ENCODE peak calls at places on chromosomes 13 and 19, in six cellular contexts. O, H, P, B, J and A are unnamed samples.

GRCh38 chr13:46142692-46143238 is 37.9 kb upstream of the CPB2 start:
- DNase-seq in O (no peak), H (no peak), P (no peak), B (no peak), J (no peak), A (no peak)

GRCh38 chr13:75050419-75051066 is 431.4 kb downstream of the TBC1D4 start:
- DNase-seq in O (no peak), H (no peak), P (no peak), B (no peak), J (peak), A (no peak)

GRCh38 chr19:3210347-3211017 is 14.0 kb upstream of the CELF5 start:
- DNase-seq in O (peak), H (peak), P (no peak), B (peak), J (peak), A (peak)

GRCh38 chr19:21166436-21166835 is 24.6 kb downstream of the ZNF431 start:
- DNase-seq in O (no peak), H (no peak), P (no peak), B (no peak), J (no peak), A (no peak)

GRCh38 chr13:111322916-111323331 is 2.5 kb downstream of the TEX29 start:
- DNase-seq in O (no peak), H (no peak), P (no peak), B (no peak), J (no peak), A (no peak)

GRCh38 chr19:13995017-13995728 is 10.9 kb downstream of the RFX1 start:
- DNase-seq in O (no peak), H (no peak), P (no peak), B (no peak), J (no peak), A (no peak)

GRCh38 chr13:84702174-84702573 is 819.9 kb upstream of the SLITRK1 start:
- DNase-seq in O (no peak), H (no peak), P (no peak), B (no peak), J (no peak), A (no peak)

GRCh38 chr19:6233051-6233826 is 46.5 kb downstream of the MLLT1 start:
- DNase-seq in O (no peak), H (peak), P (no peak), B (no peak), J (no peak), A (no peak)

GRCh38 chr13:20182231-20182846 is 10.4 kb downstream of the GJB2 start:
- DNase-seq in O (peak), H (no peak), P (no peak), B (no peak), J (peak), A (no peak)

GRCh38 chr19:29789007-29789406 is 22.8 kb upstream of the CCNE1 start:
- DNase-seq in O (no peak), H (no peak), P (no peak), B (no peak), J (no peak), A (no peak)

GRCh38 chr13:102707465-102707864 is 12.6 kb upstream of the METTL21C start:
- DNase-seq in O (no peak), H (no peak), P (no peak), B (no peak), J (peak), A (no peak)

GRCh38 chr13:20911037-20911436 is 8.5 kb upstream of the XPO4 start:
- DNase-seq in O (no peak), H (no peak), P (no peak), B (no peak), J (no peak), A (no peak)